ENCODE peak calls at places on chromosomes 13 and 19, in four cellular contexts. O, R, W and C are unnamed samples. For H3K4me1, the result is how much of the 10 kb centered on the place peaks cover.

GRCh38 chr19:32345261-32346207 is at the start of gene ZNF507:
- DNase-seq in O (peak), R (no peak), W (peak), C (peak)

GRCh38 chr13:66427330-66427990 is 802.7 kb downstream of the PCDH9 start:
- DNase-seq in O (no peak), R (no peak), W (no peak), C (no peak)

GRCh38 chr19:7242601-7243258 is 51.5 kb downstream of the INSR start:
- DNase-seq in O (no peak), R (no peak), W (no peak), C (no peak)

GRCh38 chr13:97125051-97125809 is 96.9 kb upstream of the MBNL2 start:
- DNase-seq in O (no peak), R (no peak), W (no peak), C (peak)

GRCh38 chr19:3801412-3802096 is 15.4 kb upstream of the MATK start:
- DNase-seq in O (peak), R (no peak), W (no peak), C (peak)

GRCh38 chr19:49874503-49875157 is 2.5 kb downstream of the AKT1S1 start:
- DNase-seq in O (no peak), R (no peak), W (no peak), C (no peak)

GRCh38 chr19:35612559-35613321 is at the start of gene HAUS5:
- DNase-seq in O (peak), R (peak), W (peak), C (peak)

GRCh38 chr13:98804336-98804855 is 51.9 kb upstream of the SLC15A1 start:
- DNase-seq in O (no peak), R (no peak), W (no peak), C (no peak)

GRCh38 chr13:99855516-99855915 is 116.1 kb downstream of the ZIC5 start:
- DNase-seq in O (no peak), R (no peak), W (no peak), C (no peak)

GRCh38 chr13:43797869-43798268 is 11.1 kb upstream of the ENOX1 start:
- DNase-seq in O (no peak), R (no peak), W (no peak), C (no peak)

GRCh38 chr19:10219678-10220077 is 11.5 kb downstream of the S1PR2 start:
- DNase-seq in O (no peak), R (no peak), W (no peak), C (no peak)

GRCh38 chr13:39036212-39036611 is 1.7 kb downstream of the PROSER1 start:
- DNase-seq in O (peak), R (no peak), W (no peak), C (no peak)

GRCh38 chr19:14086098-14086497 is 515 bp upstream of the C19orf67 start:
- DNase-seq in O (no peak), R (no peak), W (no peak), C (no peak)

GRCh38 chr13:80666782-80667537 is 326.0 kb upstream of the SPRY2 start:
- DNase-seq in O (no peak), R (no peak), W (no peak), C (no peak)

GRCh38 chr19:51372649-51373504 is at the start of gene NKG7:
- DNase-seq in O (no peak), R (no peak), W (no peak), C (no peak)

GRCh38 chr13:83780201-83780600 is 102.1 kb downstream of the SLITRK1 start:
- DNase-seq in O (no peak), R (peak), W (no peak), C (peak)

GRCh38 chr19:13089857-13090507 is 12.7 kb downstream of the LYL1 start:
- DNase-seq in O (no peak), R (no peak), W (no peak), C (no peak)

GRCh38 chr13:37446503-37446902 is 152.1 kb downstream of the POSTN start:
- DNase-seq in O (no peak), R (no peak), W (peak), C (no peak)

GRCh38 chr13:99907627-99908026 is 63.9 kb downstream of the ZIC5 start:
- DNase-seq in O (no peak), R (no peak), W (no peak), C (no peak)

GRCh38 chr13:23979361-23980159 is 82.3 kb upstream of the C1QTNF9B start:
- DNase-seq in O (peak), R (no peak), W (peak), C (peak)

GRCh38 chr13:45143346-45143751 is 23.0 kb downstream of the GTF2F2 start:
- DNase-seq in O (no peak), R (no peak), W (no peak), C (peak)

GRCh38 chr19:48968179-48968661 is 3.1 kb downstream of the FTL start:
- DNase-seq in O (no peak), R (no peak), W (no peak), C (no peak)

GRCh38 chr13:57375876-57376275 is 208.9 kb downstream of the PRR20E start:
- DNase-seq in O (no peak), R (no peak), W (no peak), C (no peak)

GRCh38 chr19:12052057-12052570 is 647 bp downstream of the ZNF878 start:
- DNase-seq in O (no peak), R (no peak), W (no peak), C (no peak)

GRCh38 chr13:62613819-62614218 is 1198.2 kb upstream of the PCDH20 start:
- DNase-seq in O (no peak), R (no peak), W (no peak), C (no peak)

GRCh38 chr13:20908714-20909497 is 6.4 kb upstream of the XPO4 start:
- DNase-seq in O (no peak), R (no peak), W (no peak), C (no peak)

GRCh38 chr19:33794578-33795369 is 1.9 kb upstream of the KCTD15 start:
- DNase-seq in O (no peak), R (no peak), W (no peak), C (no peak)

GRCh38 chr19:3282564-3282963 is 58.1 kb downstream of the CELF5 start:
- DNase-seq in O (no peak), R (no peak), W (no peak), C (no peak)

GRCh38 chr19:47107953-47108746 is 5.4 kb downstream of the ZC3H4 start:
- DNase-seq in O (no peak), R (no peak), W (no peak), C (no peak)

GRCh38 chr13:108495686-108496363 is 133.6 kb upstream of the MYO16 start:
- DNase-seq in O (no peak), R (no peak), W (no peak), C (no peak)

GRCh38 chr13:110756268-110756667 is 42.8 kb downstream of the ING1 start:
- DNase-seq in O (no peak), R (no peak), W (no peak), C (no peak)

GRCh38 chr13:38866649-38867048 is 124.0 kb downstream of the STOML3 start:
- DNase-seq in O (no peak), R (no peak), W (no peak), C (no peak)

GRCh38 chr13:108120332-108120731 is 95.0 kb downstream of the LIG4 start:
- DNase-seq in O (no peak), R (no peak), W (no peak), C (no peak)

GRCh38 chr19:40217027-40217810 is 965 bp downstream of the TTC9B start:
- DNase-seq in O (peak), R (peak), W (no peak), C (peak)

GRCh38 chr19:5170329-5170745 is 170.3 kb downstream of the PTPRS start:
- DNase-seq in O (peak), R (no peak), W (no peak), C (no peak)

GRCh38 chr19:662207-662961 is 630 bp downstream of the RNF126 start:
- DNase-seq in O (peak), R (no peak), W (no peak), C (peak)

GRCh38 chr19:662962-663681 is at the start of gene RNF126:
- DNase-seq in O (peak), R (no peak), W (peak), C (peak)

GRCh38 chr19:661427-662196 is 1.4 kb downstream of the RNF126 start:
- DNase-seq in O (peak), R (no peak), W (no peak), C (no peak)

GRCh38 chr19:658916-659839 is 3.8 kb downstream of the RNF126 start:
- DNase-seq in O (peak), R (no peak), W (no peak), C (peak)

DNA sequence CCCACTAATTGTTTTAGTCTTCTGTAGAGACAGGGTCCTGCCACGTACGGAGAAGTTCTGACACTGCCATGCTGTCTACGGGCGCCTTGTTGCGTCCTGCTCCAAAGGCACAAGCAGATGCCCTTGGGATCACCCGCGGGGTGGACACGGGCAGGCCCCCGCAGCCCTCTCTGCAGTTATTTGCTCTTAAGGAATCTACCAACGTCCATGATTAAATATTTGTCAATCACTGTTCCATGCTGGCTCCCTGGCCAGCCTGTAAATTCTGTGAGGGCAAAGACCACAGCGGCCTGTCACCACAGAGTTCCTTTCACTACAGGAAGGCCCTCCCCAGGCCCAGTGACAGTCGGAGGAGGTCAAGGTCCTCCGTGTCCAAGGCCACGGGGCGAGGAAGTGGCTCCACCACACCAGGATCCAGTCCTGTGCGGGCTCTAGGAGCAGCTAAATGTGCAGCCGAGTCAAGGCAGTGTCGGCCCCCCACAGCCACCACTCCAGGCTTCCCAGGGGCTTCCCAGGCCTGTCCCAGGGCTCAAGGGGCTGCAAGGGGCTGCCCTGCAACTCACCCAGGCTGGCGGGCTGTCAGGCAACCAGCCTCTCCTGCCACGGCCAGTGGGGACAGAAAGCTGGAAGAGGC is 2.1 kb downstream of the RNF126 start:
- DNase-seq in O (peak), R (no peak), W (no peak), C (no peak)
- H3K4me1 ChIP-seq in O (half or more), R (under half), W (under half), C (half or more)

DNA sequence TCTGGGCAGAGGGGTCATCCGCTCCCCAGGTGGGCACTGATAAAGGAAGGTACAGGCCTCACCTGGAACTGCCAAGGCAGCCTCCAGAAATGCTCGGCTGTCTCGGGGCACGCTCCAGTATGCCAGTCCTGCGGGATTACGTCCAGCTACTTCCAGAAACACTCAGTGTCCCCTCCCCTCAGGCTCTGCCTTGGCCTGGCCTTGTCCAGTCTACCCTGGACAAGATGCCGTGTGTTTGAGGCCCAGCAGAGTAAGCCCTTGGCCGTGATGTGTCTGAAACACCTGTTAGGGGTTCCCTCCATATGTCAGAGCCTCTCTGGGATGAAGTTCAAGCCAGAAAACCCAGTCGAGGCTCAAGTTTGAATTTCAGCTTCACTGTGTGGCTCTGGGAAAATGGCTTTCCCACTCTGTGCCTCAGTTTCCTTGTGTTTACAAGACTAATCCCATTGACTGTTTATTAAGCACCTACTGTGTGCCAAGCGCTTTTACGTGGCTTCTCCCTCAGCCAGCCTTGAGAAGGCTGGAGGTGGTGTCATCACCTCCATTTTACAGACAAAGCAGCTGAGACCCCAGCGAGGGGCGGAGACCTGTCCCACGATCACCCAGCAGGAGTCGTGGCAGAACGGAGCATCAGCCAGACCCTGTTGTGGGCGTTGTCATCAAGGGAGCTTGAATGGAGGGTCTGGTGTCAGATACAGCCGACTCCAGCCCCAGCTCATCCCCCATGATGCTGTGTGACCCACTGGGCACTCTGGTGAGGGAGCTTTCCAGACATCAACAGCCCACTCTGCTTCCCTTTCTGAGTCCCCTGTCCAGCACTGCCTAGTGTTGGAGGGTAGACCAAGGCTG is 2.0 kb upstream of the PIK3R2 start:
- DNase-seq in O (no peak), R (no peak), W (no peak), C (no peak)
- H3K27ac ChIP-seq in O (peak), R (peak), W (no peak), C (no peak)

GRCh38 chr13:112692104-112692503 is 2.3 kb downstream of the ATP11A start:
- DNase-seq in O (no peak), R (no peak), W (peak), C (no peak)
- H3K4me1 ChIP-seq in O (under half), R (under half), W (under half), C (under half)

GRCh38 chr13:75861786-75862185 is 225.7 kb downstream of the LMO7 start:
- DNase-seq in O (no peak), R (no peak), W (no peak), C (no peak)
- H3K27ac ChIP-seq in O (no peak), R (no peak), W (no peak), C (no peak)

GRCh38 chr13:46620029-46620428 is 67.1 kb downstream of the LRCH1 start:
- DNase-seq in O (no peak), R (no peak), W (no peak), C (no peak)

GRCh38 chr13:46624353-46624752 is 71.4 kb downstream of the LRCH1 start:
- DNase-seq in O (no peak), R (no peak), W (no peak), C (no peak)

GRCh38 chr13:46622918-46623256 is 69.9 kb downstream of the LRCH1 start:
- DNase-seq in O (peak), R (no peak), W (peak), C (peak)

GRCh38 chr13:46622013-46622917 is 69.3 kb downstream of the LRCH1 start:
- DNase-seq in O (no peak), R (no peak), W (no peak), C (no peak)

GRCh38 chr13:46621133-46621532 is 68.2 kb downstream of the LRCH1 start:
- DNase-seq in O (no peak), R (no peak), W (no peak), C (no peak)
- H3K4me1 ChIP-seq in O (under half), R (under half), W (under half), C (under half)